ENCODE peak calls at places on chromosomes 5 and 9, in six cellular contexts. R is fibroblast of lung, O is mucosa of descending colon, X is astrocyte of the spinal cord, K is NB4, A is A549. L is an unnamed sample.

GRCh38 chr5:98398465-98398864 is 375.0 kb upstream of the RGMB start:
- DNase-seq in R (no peak), O (no peak), X (no peak), K (no peak), A (no peak), L (no peak)

GRCh38 chr9:86287013-86287412 is 4.7 kb upstream of the ISCA1 start:
- DNase-seq in R (peak), O (no peak), X (peak), K (peak), A (peak), L (peak)

GRCh38 chr5:32585122-32585445 is 273 bp upstream of the SUB1 start:
- DNase-seq in R (no peak), O (no peak), X (no peak), K (no peak), A (no peak), L (no peak)

GRCh38 chr5:86688414-86688813 is 70.7 kb downstream of the COX7C start:
- DNase-seq in R (no peak), O (no peak), X (no peak), K (no peak), A (no peak), L (no peak)

GRCh38 chr9:4386819-4387218 is 87.0 kb upstream of the GLIS3 start:
- DNase-seq in R (no peak), O (no peak), X (no peak), K (no peak), A (no peak), L (no peak)

GRCh38 chr5:150496098-150496497 is 11.8 kb upstream of the NDST1 start:
- DNase-seq in R (no peak), O (no peak), X (no peak), K (no peak), A (no peak), L (no peak)

GRCh38 chr9:15121591-15121990 is 185.4 kb downstream of the TTC39B start:
- DNase-seq in R (peak), O (no peak), X (no peak), K (no peak), A (no peak), L (no peak)

GRCh38 chr5:143148461-143149170 is 254.9 kb downstream of the NR3C1 start:
- DNase-seq in R (peak), O (no peak), X (peak), K (peak), A (no peak), L (peak)

GRCh38 chr5:180803181-180804128 is 849 bp upstream of the MGAT1 start:
- DNase-seq in R (no peak), O (peak), X (peak), K (peak), A (no peak), L (peak)

GRCh38 chr9:37542895-37543294 is 33.3 kb downstream of the FBXO10 start:
- DNase-seq in R (no peak), O (no peak), X (no peak), K (no peak), A (no peak), L (peak)

GRCh38 chr5:81233080-81233634 is at the start of gene CKMT2:
- DNase-seq in R (peak), O (peak), X (peak), K (no peak), A (no peak), L (peak)

GRCh38 chr5:139410886-139411835 is 7.3 kb upstream of the SPATA24 start:
- DNase-seq in R (no peak), O (no peak), X (no peak), K (no peak), A (no peak), L (peak)

GRCh38 chr5:170470275-170470674 is 33.5 kb upstream of the KCNIP1 start:
- DNase-seq in R (no peak), O (no peak), X (no peak), K (no peak), A (no peak), L (no peak)

GRCh38 chr5:134103998-134104612 is 10.4 kb upstream of the TCF7 start:
- DNase-seq in R (no peak), O (no peak), X (no peak), K (no peak), A (no peak), L (no peak)

GRCh38 chr5:145887976-145888574 is 15.3 kb upstream of the GRXCR2 start:
- DNase-seq in R (peak), O (peak), X (peak), K (peak), A (peak), L (peak)

GRCh38 chr5:128111818-128112448 is 28.4 kb downstream of the SLC12A2 start:
- DNase-seq in R (peak), O (no peak), X (peak), K (no peak), A (no peak), L (peak)

GRCh38 chr9:33139421-33140228 is 27.5 kb downstream of the B4GALT1 start:
- DNase-seq in R (peak), O (peak), X (peak), K (peak), A (no peak), L (peak)

GRCh38 chr9:110463499-110463898 is 116.0 kb downstream of the SVEP1 start:
- DNase-seq in R (no peak), O (no peak), X (no peak), K (no peak), A (no peak), L (no peak)

GRCh38 chr9:129498451-129499376 is 122.2 kb downstream of the C9orf50 start:
- DNase-seq in R (no peak), O (no peak), X (no peak), K (no peak), A (no peak), L (no peak)

GRCh38 chr5:175478384-175479124 is at the start of gene SFXN1:
- DNase-seq in R (peak), O (peak), X (peak), K (peak), A (peak), L (peak)

GRCh38 chr5:128693779-128694178 is 155.7 kb upstream of the FBN2 start:
- DNase-seq in R (peak), O (no peak), X (no peak), K (no peak), A (no peak), L (peak)

GRCh38 chr9:78595200-78595945 is 298.4 kb downstream of the PSAT1 start:
- DNase-seq in R (peak), O (no peak), X (peak), K (no peak), A (no peak), L (no peak)

GRCh38 chr5:154309361-154309725 is 118.8 kb downstream of the GALNT10 start:
- DNase-seq in R (peak), O (no peak), X (peak), K (no peak), A (no peak), L (peak)

GRCh38 chr9:133700861-133701320 is 37.3 kb downstream of the SARDH start:
- DNase-seq in R (no peak), O (no peak), X (peak), K (no peak), A (no peak), L (peak)

GRCh38 chr9:115098226-115098965 is 19.6 kb downstream of the TNC start:
- DNase-seq in R (peak), O (no peak), X (no peak), K (no peak), A (no peak), L (no peak)

GRCh38 chr5:162683280-162683679 is 615.7 kb downstream of the GABRG2 start:
- DNase-seq in R (no peak), O (peak), X (no peak), K (peak), A (no peak), L (no peak)

GRCh38 chr9:114853071-114853865 is 47.4 kb upstream of the TNFSF15 start:
- DNase-seq in R (no peak), O (peak), X (no peak), K (peak), A (no peak), L (no peak)

GRCh38 chr5:168529361-168530234 is 493 bp downstream of the FBLL1 start:
- DNase-seq in R (peak), O (no peak), X (no peak), K (no peak), A (no peak), L (no peak)

GRCh38 chr5:39370555-39371366 is 6.5 kb upstream of the C9 start:
- DNase-seq in R (no peak), O (peak), X (no peak), K (no peak), A (no peak), L (no peak)

GRCh38 chr9:86944974-86945867 is 2.1 kb downstream of the GAS1 start:
- DNase-seq in R (no peak), O (no peak), X (peak), K (no peak), A (no peak), L (peak)

GRCh38 chr9:135639196-135639595 is at the start of gene GLT6D1:
- DNase-seq in R (no peak), O (no peak), X (no peak), K (no peak), A (no peak), L (no peak)

GRCh38 chr9:131667576-131667975 is 72.3 kb downstream of the RAPGEF1 start:
- DNase-seq in R (peak), O (no peak), X (peak), K (peak), A (no peak), L (no peak)

GRCh38 chr5:1877434-1878049 is 5.2 kb downstream of the IRX4 start:
- DNase-seq in R (no peak), O (no peak), X (no peak), K (no peak), A (no peak), L (no peak)

GRCh38 chr9:69674112-69674511 is 1.9 kb upstream of the APBA1 start:
- DNase-seq in R (peak), O (peak), X (no peak), K (no peak), A (no peak), L (no peak)
- TF ChIP-seq CTCF in R (no peak), O (no peak), X (no peak), K (no peak), A (no peak), L (no peak)

GRCh38 chr5:178590924-178591423 is 781 bp upstream of the COL23A1 start:
- DNase-seq in R (peak), O (no peak), X (no peak), K (no peak), A (no peak), L (peak)

GRCh38 chr5:178589180-178590140 is 733 bp downstream of the COL23A1 start:
- DNase-seq in R (peak), O (no peak), X (no peak), K (peak), A (no peak), L (peak)

GRCh38 chr5:178587793-178588611 is 2.2 kb downstream of the COL23A1 start:
- DNase-seq in R (no peak), O (no peak), X (no peak), K (peak), A (no peak), L (no peak)

GRCh38 chr5:178588769-178589168 is 1.4 kb downstream of the COL23A1 start:
- DNase-seq in R (no peak), O (no peak), X (no peak), K (no peak), A (no peak), L (no peak)

DNA sequence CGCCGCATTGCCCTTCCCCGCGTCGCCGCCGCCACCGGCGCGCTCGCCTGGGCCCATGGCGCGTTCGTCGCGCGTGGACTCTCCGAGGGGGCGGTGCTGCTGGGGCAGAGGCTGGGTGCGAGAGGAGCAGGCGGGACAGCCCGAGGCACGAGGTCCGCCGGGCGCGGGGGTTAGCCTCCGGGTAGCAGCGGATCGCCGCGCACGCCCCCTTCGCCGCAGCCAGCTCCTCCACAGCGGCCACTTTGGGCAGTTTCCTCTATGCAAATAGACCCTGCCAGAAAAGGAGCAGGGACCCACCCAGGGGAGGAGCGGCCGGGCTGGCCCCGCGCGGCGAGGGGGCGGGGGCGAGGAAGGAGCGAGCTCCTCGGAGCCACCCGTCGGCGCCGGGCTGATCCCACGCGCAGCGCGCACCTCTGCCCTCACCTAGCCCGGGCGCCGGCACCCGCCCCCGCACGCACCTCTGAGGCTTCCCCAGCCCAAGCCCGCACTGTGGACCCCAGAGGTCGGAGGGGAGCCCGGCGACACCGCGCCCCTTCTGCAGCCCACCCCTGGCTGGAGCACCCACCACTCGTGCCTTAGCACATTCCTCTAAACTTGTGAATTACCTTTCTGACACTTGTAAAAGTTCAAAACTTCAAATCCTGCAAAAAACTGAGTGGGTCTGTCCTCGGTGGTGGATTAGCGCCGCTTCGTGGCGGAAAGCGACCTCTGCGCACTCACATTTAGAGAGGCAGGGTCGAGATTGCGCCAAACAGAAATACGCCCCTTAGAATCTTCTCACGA is at the start of gene COL23A1:
- DNase-seq in R (peak), O (peak), X (peak), K (peak), A (no peak), L (peak)
- H3K4me3 ChIP-seq in R (peak), O (no peak), X (peak), K (peak), A (peak), L (peak)

DNA sequence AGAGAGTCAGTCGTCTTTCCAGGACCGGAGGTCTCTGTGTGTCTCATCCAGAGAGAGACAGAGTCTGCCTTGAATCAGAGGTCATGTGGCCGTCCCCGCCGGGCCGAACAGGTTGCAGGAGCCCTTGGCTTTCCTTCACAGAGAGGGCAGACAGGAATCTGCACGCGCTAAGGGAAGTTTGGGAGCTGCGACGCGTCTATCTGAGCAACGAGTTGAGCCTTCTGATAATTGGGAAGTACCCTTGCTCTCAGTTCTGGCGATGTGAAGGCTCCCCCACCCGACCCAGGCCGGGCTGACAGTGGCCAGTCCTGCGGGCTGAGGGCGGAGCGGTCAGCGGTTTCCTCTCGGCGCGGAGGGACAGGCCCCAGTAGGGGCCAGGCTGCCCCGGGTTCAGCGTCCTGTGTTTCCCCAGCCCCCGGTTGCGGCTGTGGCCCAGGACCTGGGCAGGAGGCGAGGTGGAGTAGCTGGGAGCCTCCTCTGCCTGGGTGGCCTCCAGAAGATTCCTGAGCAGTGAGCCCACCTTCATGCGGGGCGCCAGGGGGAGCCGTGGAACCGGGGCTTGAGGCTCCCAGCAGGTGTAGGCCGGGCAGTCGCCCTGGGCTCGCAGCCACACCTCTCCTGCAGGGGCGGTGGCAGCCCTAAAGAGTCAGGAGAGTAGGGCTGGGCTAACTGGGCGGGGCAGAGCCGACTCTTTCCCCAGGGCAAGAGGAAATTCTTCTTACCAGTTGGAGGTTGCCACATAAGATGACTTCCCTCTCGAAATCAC is 13.8 kb downstream of the NR2F1 start:
- DNase-seq in R (no peak), O (peak), X (peak), K (peak), A (no peak), L (peak)
- TF ChIP-seq CTCF in R (no peak), O (no peak), X (peak), K (no peak), A (no peak), L (peak)

DNA sequence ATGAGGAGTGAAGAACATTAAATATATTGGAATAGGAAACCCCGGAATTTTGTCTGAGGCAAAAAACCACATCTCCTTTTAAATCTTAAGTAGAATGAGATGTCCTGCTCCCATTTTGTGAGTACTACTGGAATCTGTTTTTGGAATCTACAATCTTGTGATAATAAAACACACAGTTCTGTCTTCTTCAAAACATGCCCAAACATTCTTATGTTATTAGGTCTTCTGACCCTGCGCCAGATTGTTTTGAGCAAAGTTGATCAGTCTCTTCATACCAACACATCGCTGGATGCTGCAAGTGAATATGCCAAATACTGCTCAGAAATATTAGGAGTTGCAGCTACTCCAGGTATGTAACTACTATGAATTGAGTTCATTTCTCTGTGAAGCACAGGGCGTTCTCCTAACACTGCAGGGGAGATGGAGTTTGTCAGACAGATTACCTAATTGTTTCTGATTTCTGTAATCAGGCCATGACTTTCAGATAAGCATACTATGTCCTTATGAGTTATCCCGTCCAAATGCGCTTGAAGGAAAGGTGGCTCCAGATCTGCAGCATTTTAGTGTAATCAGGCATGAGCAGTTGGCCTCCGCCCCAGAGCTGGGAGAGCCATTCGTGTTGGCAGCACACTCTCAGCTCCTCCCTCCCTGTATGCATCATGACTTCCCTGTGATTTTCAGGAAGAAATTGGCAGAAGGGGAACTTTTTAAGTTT is 88.0 kb downstream of the NLN start:
- DNase-seq in R (peak), O (peak), X (peak), K (no peak), A (no peak), L (peak)
- H3K4me3 ChIP-seq in R (no peak), O (no peak), X (no peak), K (no peak), A (no peak), L (no peak)

GRCh38 chr5:127041571-127041970 is 11.2 kb upstream of the MARCHF3 start:
- DNase-seq in R (peak), O (no peak), X (peak), K (no peak), A (no peak), L (peak)

GRCh38 chr5:127046343-127047072 is 16.1 kb upstream of the MARCHF3 start:
- DNase-seq in R (no peak), O (no peak), X (no peak), K (no peak), A (no peak), L (no peak)

GRCh38 chr5:127040779-127041520 is 10.6 kb upstream of the MARCHF3 start:
- DNase-seq in R (peak), O (peak), X (peak), K (no peak), A (no peak), L (peak)

GRCh38 chr5:127038550-127038949 is 8.2 kb upstream of the MARCHF3 start:
- DNase-seq in R (no peak), O (no peak), X (no peak), K (no peak), A (no peak), L (peak)

GRCh38 chr5:127042593-127042992 is 12.2 kb upstream of the MARCHF3 start:
- DNase-seq in R (peak), O (no peak), X (peak), K (peak), A (no peak), L (peak)
- TF ChIP-seq CTCF in R (peak), O (no peak), X (peak), K (no peak), A (no peak), L (peak)

GRCh38 chr5:176627582-176627981 is 2.8 kb downstream of the SNCB start:
- DNase-seq in R (no peak), O (no peak), X (no peak), K (no peak), A (no peak), L (no peak)

GRCh38 chr5:176629853-176630680 is at the start of the genes EIF4E1B and SNCB:
- DNase-seq in R (peak), O (no peak), X (peak), K (no peak), A (peak), L (peak)

GRCh38 chr5:176629317-176629852 is 949 bp downstream of the SNCB start:
- DNase-seq in R (no peak), O (no peak), X (no peak), K (no peak), A (no peak), L (no peak)

GRCh38 chr5:176626876-176627236 is 3.5 kb downstream of the SNCB start:
- DNase-seq in R (no peak), O (no peak), X (no peak), K (no peak), A (no peak), L (no peak)

GRCh38 chr5:176628406-176629228 is 1.7 kb downstream of the SNCB start:
- DNase-seq in R (no peak), O (no peak), X (no peak), K (no peak), A (no peak), L (no peak)
- H3K4me3 ChIP-seq in R (no peak), O (no peak), X (no peak), K (no peak), A (no peak), L (no peak)

GRCh38 chr5:10303699-10304170 is 4.0 kb downstream of the CMBL start:
- DNase-seq in R (no peak), O (no peak), X (no peak), K (no peak), A (no peak), L (no peak)

GRCh38 chr5:10303201-10303600 is 4.5 kb downstream of the CMBL start:
- DNase-seq in R (no peak), O (no peak), X (no peak), K (no peak), A (no peak), L (no peak)

GRCh38 chr5:10306114-10306513 is 1.6 kb downstream of the CMBL start:
- DNase-seq in R (no peak), O (peak), X (no peak), K (no peak), A (no peak), L (no peak)

GRCh38 chr5:10306806-10307205 is 896 bp downstream of the CMBL start:
- DNase-seq in R (no peak), O (no peak), X (no peak), K (no peak), A (no peak), L (no peak)

GRCh38 chr5:10304932-10305331 is 2.8 kb downstream of the CMBL start:
- DNase-seq in R (no peak), O (no peak), X (no peak), K (no peak), A (no peak), L (no peak)
- TF ChIP-seq CTCF in R (no peak), O (no peak), X (no peak), K (no peak), A (no peak), L (no peak)

GRCh38 chr9:16619341-16619740 is 251.1 kb downstream of the BNC2 start:
- DNase-seq in R (no peak), O (no peak), X (peak), K (no peak), A (no peak), L (peak)
- H3K4me3 ChIP-seq in R (no peak), O (no peak), X (no peak), K (no peak), A (no peak), L (no peak)

L was measured in choroid plexus epithelial cell.